ENCODE peak calls at places on chromosome 5, in nine cellular contexts. One of them, this sample, is unnamed.

GRCh38 chr5:179488464-179488863 is 61.9 kb upstream of the RUFY1 start:
- DNase-seq in Peyer's patch: no peak
- DNase-seq in H7: peak; percentile 20
- DNase-seq in NCI-H1092 treated with DMSO at 0.1 percent for 48 hours: no peak
- DNase-seq in activated CD8-positive, alpha-beta memory T cell treated with anti-CD3 and anti-CD28 coated beads, Interleukin-2, amount 50 U/mL, for 48 hours: no peak
- DNase-seq in GDM1: no peak
- DNase-seq in GM13977: no peak
- DNase-seq in RWPE1: no peak
- DNase-seq in HS-5: no peak
- DNase-seq in this sample: no peak

GRCh38 chr5:86881493-86882090 is 263.9 kb downstream of the COX7C start:
- DNase-seq in Peyer's patch: no peak
- DNase-seq in GDM1: no peak
- DNase-seq in NCI-H1092 treated with DMSO at 0.1 percent for 48 hours: no peak
- DNase-seq in H7: no peak
- DNase-seq in HS-5: no peak
- DNase-seq in RWPE1: no peak
- DNase-seq in GM13977: no peak
- DNase-seq in activated CD8-positive, alpha-beta memory T cell treated with anti-CD3 and anti-CD28 coated beads, Interleukin-2, amount 50 U/mL, for 48 hours: no peak
- DNase-seq in this sample: no peak

GRCh38 chr5:2889946-2890475 is 138.5 kb upstream of the IRX2 start:
- DNase-seq in HS-5: no peak
- DNase-seq in GM13977: no peak
- DNase-seq in H7: no peak
- DNase-seq in RWPE1: no peak
- DNase-seq in GDM1: no peak
- DNase-seq in activated CD8-positive, alpha-beta memory T cell treated with anti-CD3 and anti-CD28 coated beads, Interleukin-2, amount 50 U/mL, for 48 hours: no peak
- DNase-seq in NCI-H1092 treated with DMSO at 0.1 percent for 48 hours: no peak
- DNase-seq in Peyer's patch: no peak
- DNase-seq in this sample: no peak

GRCh38 chr5:53779541-53779981 is 219.1 kb downstream of the NDUFS4 start:
- DNase-seq in H7: no peak
- DNase-seq in RWPE1: peak; percentile 44
- DNase-seq in GM13977: no peak
- DNase-seq in HS-5: peak; percentile 23
- DNase-seq in Peyer's patch: no peak
- DNase-seq in NCI-H1092 treated with DMSO at 0.1 percent for 48 hours: no peak
- DNase-seq in activated CD8-positive, alpha-beta memory T cell treated with anti-CD3 and anti-CD28 coated beads, Interleukin-2, amount 50 U/mL, for 48 hours: no peak
- DNase-seq in GDM1: no peak
- DNase-seq in this sample: no peak

GRCh38 chr5:118033686-118034338 is 954.5 kb downstream of the DTWD2 start:
- DNase-seq in HS-5: no peak
- DNase-seq in GDM1: no peak
- DNase-seq in NCI-H1092 treated with DMSO at 0.1 percent for 48 hours: no peak
- DNase-seq in RWPE1: no peak
- DNase-seq in activated CD8-positive, alpha-beta memory T cell treated with anti-CD3 and anti-CD28 coated beads, Interleukin-2, amount 50 U/mL, for 48 hours: no peak
- DNase-seq in Peyer's patch: no peak
- DNase-seq in H7: no peak
- DNase-seq in GM13977: no peak
- DNase-seq in this sample: no peak

GRCh38 chr5:124065508-124065907 is 553.5 kb downstream of the CSNK1G3 start:
- DNase-seq in NCI-H1092 treated with DMSO at 0.1 percent for 48 hours: no peak
- DNase-seq in Peyer's patch: no peak
- DNase-seq in GM13977: no peak
- DNase-seq in H7: no peak
- DNase-seq in RWPE1: no peak
- DNase-seq in activated CD8-positive, alpha-beta memory T cell treated with anti-CD3 and anti-CD28 coated beads, Interleukin-2, amount 50 U/mL, for 48 hours: no peak
- DNase-seq in HS-5: no peak
- DNase-seq in GDM1: no peak
- DNase-seq in this sample: no peak

GRCh38 chr5:172713113-172713808 is 57.7 kb downstream of the DUSP1 start:
- DNase-seq in GDM1: peak; percentile 12
- DNase-seq in Peyer's patch: peak; percentile 54
- DNase-seq in H7: peak; percentile 92
- DNase-seq in activated CD8-positive, alpha-beta memory T cell treated with anti-CD3 and anti-CD28 coated beads, Interleukin-2, amount 50 U/mL, for 48 hours: peak; percentile 96
- DNase-seq in HS-5: no peak
- DNase-seq in NCI-H1092 treated with DMSO at 0.1 percent for 48 hours: peak; percentile 4
- DNase-seq in GM13977: peak; percentile 70
- DNase-seq in RWPE1: peak; percentile 71
- DNase-seq in this sample: no peak

GRCh38 chr5:175692235-175692995 is 34.5 kb downstream of the HRH2 start:
- DNase-seq in GDM1: no peak
- DNase-seq in HS-5: no peak
- DNase-seq in H7: no peak
- DNase-seq in RWPE1: no peak
- DNase-seq in activated CD8-positive, alpha-beta memory T cell treated with anti-CD3 and anti-CD28 coated beads, Interleukin-2, amount 50 U/mL, for 48 hours: no peak
- DNase-seq in GM13977: no peak
- DNase-seq in NCI-H1092 treated with DMSO at 0.1 percent for 48 hours: no peak
- DNase-seq in Peyer's patch: no peak
- DNase-seq in this sample: no peak

GRCh38 chr5:428754-429452 is 14.1 kb upstream of the EXOC3 start:
- DNase-seq in NCI-H1092 treated with DMSO at 0.1 percent for 48 hours: no peak
- DNase-seq in activated CD8-positive, alpha-beta memory T cell treated with anti-CD3 and anti-CD28 coated beads, Interleukin-2, amount 50 U/mL, for 48 hours: peak; percentile 47
- DNase-seq in HS-5: no peak
- DNase-seq in RWPE1: no peak
- DNase-seq in Peyer's patch: no peak
- DNase-seq in GM13977: peak; percentile 18
- DNase-seq in H7: peak; percentile 58
- DNase-seq in GDM1: no peak
- DNase-seq in this sample: no peak

GRCh38 chr5:469752-470483 is 26.9 kb downstream of the EXOC3 start:
- DNase-seq in activated CD8-positive, alpha-beta memory T cell treated with anti-CD3 and anti-CD28 coated beads, Interleukin-2, amount 50 U/mL, for 48 hours: no peak
- DNase-seq in H7: no peak
- DNase-seq in NCI-H1092 treated with DMSO at 0.1 percent for 48 hours: no peak
- DNase-seq in HS-5: no peak
- DNase-seq in GM13977: no peak
- DNase-seq in GDM1: no peak
- DNase-seq in RWPE1: no peak
- DNase-seq in Peyer's patch: no peak
- DNase-seq in this sample: no peak

GRCh38 chr5:158451203-158451982 is 592.4 kb upstream of the CLINT1 start:
- DNase-seq in HS-5: no peak
- DNase-seq in activated CD8-positive, alpha-beta memory T cell treated with anti-CD3 and anti-CD28 coated beads, Interleukin-2, amount 50 U/mL, for 48 hours: no peak
- DNase-seq in RWPE1: no peak
- DNase-seq in NCI-H1092 treated with DMSO at 0.1 percent for 48 hours: no peak
- DNase-seq in Peyer's patch: no peak
- DNase-seq in H7: no peak
- DNase-seq in GDM1: no peak
- DNase-seq in GM13977: no peak
- DNase-seq in this sample: no peak

GRCh38 chr5:126124706-126125345 is 298.4 kb upstream of the GRAMD2B start:
- DNase-seq in RWPE1: peak; percentile 80
- DNase-seq in HS-5: peak; percentile 55
- DNase-seq in GM13977: no peak
- DNase-seq in H7: no peak
- DNase-seq in Peyer's patch: no peak
- DNase-seq in NCI-H1092 treated with DMSO at 0.1 percent for 48 hours: no peak
- DNase-seq in GDM1: no peak
- DNase-seq in activated CD8-positive, alpha-beta memory T cell treated with anti-CD3 and anti-CD28 coated beads, Interleukin-2, amount 50 U/mL, for 48 hours: no peak
- DNase-seq in this sample: no peak

GRCh38 chr5:129174447-129174846 is 79.9 kb downstream of the ISOC1 start:
- DNase-seq in H7: no peak
- DNase-seq in HS-5: no peak
- DNase-seq in Peyer's patch: no peak
- DNase-seq in activated CD8-positive, alpha-beta memory T cell treated with anti-CD3 and anti-CD28 coated beads, Interleukin-2, amount 50 U/mL, for 48 hours: no peak
- DNase-seq in NCI-H1092 treated with DMSO at 0.1 percent for 48 hours: no peak
- DNase-seq in GDM1: no peak
- DNase-seq in GM13977: no peak
- DNase-seq in RWPE1: no peak
- DNase-seq in this sample: no peak

This sample was measured in esophagus squamous epithelium.